ENCODE peak calls at places on chromosomes 4 and X, in four cellular contexts. L is PC-3, Z is SK-N-SH, F is neural progenitor cell. Y is an unnamed sample.

GRCh38 chr4:38562751-38563198 is 101.2 kb upstream of the KLF3 start:
- DNase-seq in Z (peak; percentile 29), F (no peak), L (peak; percentile 6), Y (no peak)

GRCh38 chr4:125323547-125324100 is 8.9 kb downstream of the FAT4 start:
- DNase-seq in F (peak; percentile 18), Z (no peak), L (peak; percentile 68), Y (peak; percentile 50)

GRCh38 chr4:13268713-13269112 is 215.4 kb downstream of the RAB28 start:
- DNase-seq in Z (no peak), F (no peak), L (no peak), Y (no peak)

GRCh38 chr4:181820518-181820917 is 422.7 kb upstream of the TENM3 start:
- DNase-seq in F (no peak), L (no peak), Z (no peak), Y (no peak)

GRCh38 chr4:15912236-15912635 is 26.3 kb downstream of the FGFBP1 start:
- DNase-seq in F (no peak), L (peak; percentile 22), Z (no peak), Y (no peak)

GRCh38 chr4:38949416-38950051 is 81.9 kb downstream of the FAM114A1 start:
- DNase-seq in L (peak; percentile 48), Z (no peak), F (no peak), Y (peak; percentile 11)

GRCh38 chrX:38375888-38376287 is 23.5 kb downstream of the OTC start:
- DNase-seq in L (peak; percentile 34), Z (peak; percentile 14), F (peak; percentile 7), Y (no peak)

GRCh38 chr4:84638092-84638491 is 55.2 kb downstream of the CDS1 start:
- DNase-seq in L (no peak), F (no peak), Z (no peak), Y (no peak)

GRCh38 chr4:167885872-167886271 is 206.5 kb upstream of the ANXA10 start:
- DNase-seq in Z (no peak), L (peak; percentile 57), F (no peak), Y (no peak)

GRCh38 chr4:146382194-146382593 is 139.5 kb downstream of the SLC10A7 start:
- DNase-seq in Z (no peak), L (no peak), F (no peak), Y (no peak)

GRCh38 chr4:153789741-153790651 is 1.1 kb upstream of the SFRP2 start:
- DNase-seq in F (peak; percentile 88), L (no peak), Z (peak; percentile 38), Y (no peak)

GRCh38 chr4:25367004-25367621 is 9.9 kb upstream of the ANAPC4 start:
- DNase-seq in F (peak; percentile 46), L (peak; percentile 56), Z (peak; percentile 19), Y (no peak)

GRCh38 chr4:125928652-125929051 is 613.9 kb downstream of the FAT4 start:
- DNase-seq in L (no peak), F (no peak), Z (no peak), Y (no peak)

GRCh38 chrX:46325312-46325877 is 219.8 kb downstream of the ZNF674 start:
- DNase-seq in Z (no peak), L (peak; percentile 96), F (peak; percentile 20), Y (peak; percentile 84)

GRCh38 chr4:10115271-10115656 is 1.3 kb downstream of the WDR1 start:
- DNase-seq in L (peak; percentile 31), Z (no peak), F (no peak), Y (no peak)
- H3F3A ChIP-seq in L (no peaks in the 10 kb centered on the region), Z (peaks cover 20% of the 10 kb centered on the region), F (peaks cover 5% of the 10 kb centered on the region), Y (no peaks in the 10 kb centered on the region)

DNA sequence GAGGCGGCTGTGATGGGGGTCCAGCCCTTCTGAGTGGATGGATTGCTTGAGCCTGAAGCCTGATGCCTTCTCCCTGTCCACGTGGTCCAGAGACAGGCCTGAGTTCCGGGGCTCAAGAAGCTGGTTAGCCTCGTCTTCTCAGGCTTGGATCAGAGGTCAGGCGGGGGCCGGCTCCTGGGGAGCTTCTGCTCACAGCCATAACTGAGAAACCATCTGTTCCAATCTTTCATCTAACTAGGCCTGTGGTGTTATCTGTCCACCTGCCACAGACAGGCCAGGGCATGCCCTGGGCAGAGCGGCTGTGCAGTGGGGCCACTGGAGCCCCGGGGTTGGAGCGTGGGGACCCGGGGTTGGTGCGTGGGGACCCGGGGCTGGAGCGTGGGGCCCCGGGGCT is 63.1 kb downstream of the SORCS2 start:
- DNase-seq in L (no peak), Z (peak; percentile 48), F (no peak), Y (no peak)
- H3F3A ChIP-seq in L (no peaks in the 10 kb centered on the region), Z (no peaks in the 10 kb centered on the region), F (no peaks in the 10 kb centered on the region), Y (no peaks in the 10 kb centered on the region)

GRCh38 chrX:148541461-148541983 is 41.1 kb downstream of the AFF2 start:
- DNase-seq in L (no peak), F (no peak), Z (no peak), Y (no peak)
- H3F3A ChIP-seq in L (no peaks in the 10 kb centered on the region), F (no peaks in the 10 kb centered on the region), Z (no peaks in the 10 kb centered on the region), Y (no peaks in the 10 kb centered on the region)

GRCh38 chr4:85955614-85956295 is 404.1 kb downstream of the MAPK10 start:
- DNase-seq in L (peak; percentile 44), Z (no peak), F (no peak), Y (peak; percentile 55)
- H3F3A ChIP-seq in L (no peaks in the 10 kb centered on the region), Z (no peaks in the 10 kb centered on the region), F (no peaks in the 10 kb centered on the region), Y (peaks cover 6% of the 10 kb centered on the region)